ENCODE peak calls at places on chromosomes 11 and 22, in six cellular contexts. O is mammary epithelial cell, M is endothelial cell of umbilical vein, D is astrocyte, E is MM.1S, I is IMR-90. R is an unnamed sample. For H3K36me3, the result is how much of the 10 kb centered on the place peaks cover.

GRCh38 chr11:12089473-12089872 is 20.9 kb upstream of the MICAL2 start:
- DNase-seq in O (peak), M (peak), D (no peak), E (no peak), I (peak), R (no peak)

GRCh38 chr11:9754041-9754471 is 90.2 kb downstream of the SWAP70 start:
- DNase-seq in O (peak), M (no peak), D (no peak), E (no peak), I (no peak), R (no peak)

GRCh38 chr11:2086239-2087040 is 52.7 kb downstream of the IGF2 start:
- DNase-seq in O (no peak), M (no peak), D (no peak), E (no peak), I (no peak), R (no peak)

GRCh38 chr11:79220171-79220570 is 220.7 kb downstream of the TENM4 start:
- DNase-seq in O (peak), M (no peak), D (no peak), E (no peak), I (peak), R (no peak)

GRCh38 chr22:50222508-50222907 is 21.7 kb downstream of the SELENOO start:
- DNase-seq in O (no peak), M (no peak), D (no peak), E (no peak), I (no peak), R (no peak)

GRCh38 chr22:48084749-48085090 is 1322.3 kb downstream of the TBC1D22A start:
- DNase-seq in O (no peak), M (no peak), D (no peak), E (no peak), I (no peak), R (no peak)

GRCh38 chr11:70048279-70049024 is 29.7 kb upstream of the ANO1 start:
- DNase-seq in O (no peak), M (no peak), D (no peak), E (no peak), I (no peak), R (no peak)

GRCh38 chr22:39873963-39874362 is 19.6 kb downstream of the ENTHD1 start:
- DNase-seq in O (peak), M (no peak), D (no peak), E (no peak), I (no peak), R (peak)

GRCh38 chr22:21693999-21694341 is 28.2 kb downstream of the PPIL2 start:
- DNase-seq in O (no peak), M (no peak), D (no peak), E (no peak), I (no peak), R (no peak)

GRCh38 chr11:76662656-76663460 is 7.7 kb downstream of the LRRC32 start:
- DNase-seq in O (no peak), M (no peak), D (no peak), E (no peak), I (no peak), R (no peak)

GRCh38 chr11:121106812-121107211 is 5.8 kb downstream of the TECTA start:
- DNase-seq in O (no peak), M (no peak), D (no peak), E (no peak), I (no peak), R (no peak)

GRCh38 chr11:73185680-73186293 is 32.3 kb upstream of the P2RY2 start:
- DNase-seq in O (peak), M (peak), D (peak), E (no peak), I (peak), R (peak)

GRCh38 chr11:2376751-2377451 is at the start of gene CD81:
- DNase-seq in O (no peak), M (no peak), D (no peak), E (no peak), I (peak), R (peak)

GRCh38 chr22:27879923-27880322 is 39.1 kb downstream of the PITPNB start:
- DNase-seq in O (peak), M (peak), D (peak), E (peak), I (peak), R (peak)

GRCh38 chr11:131867457-131868257 is 497.2 kb downstream of the NTM start:
- DNase-seq in O (peak), M (peak), D (peak), E (peak), I (peak), R (peak)

GRCh38 chr11:68954970-68955958 is 25.5 kb downstream of the MRGPRD start:
- DNase-seq in O (no peak), M (peak), D (peak), E (no peak), I (peak), R (peak)

GRCh38 chr11:119671048-119671447 is 58.0 kb downstream of the NECTIN1 start:
- DNase-seq in O (no peak), M (peak), D (peak), E (no peak), I (peak), R (peak)

GRCh38 chr22:27699676-27700075 is 101.9 kb downstream of the MN1 start:
- DNase-seq in O (no peak), M (no peak), D (no peak), E (no peak), I (no peak), R (no peak)

GRCh38 chr22:31530816-31531180 is 34.5 kb downstream of the SFI1 start:
- DNase-seq in O (no peak), M (no peak), D (peak), E (no peak), I (no peak), R (peak)

GRCh38 chr11:133711545-133711944 is 133.8 kb downstream of the SPATA19 start:
- DNase-seq in O (no peak), M (no peak), D (no peak), E (no peak), I (no peak), R (no peak)

GRCh38 chr11:122733301-122733686 is 77.8 kb downstream of the UBASH3B start:
- DNase-seq in O (no peak), M (peak), D (peak), E (no peak), I (peak), R (peak)

GRCh38 chr22:29820941-29821789 is 16.9 kb downstream of the ASCC2 start:
- DNase-seq in O (peak), M (peak), D (peak), E (no peak), I (peak), R (peak)

GRCh38 chr11:608751-609354 is 6.9 kb downstream of the IRF7 start:
- DNase-seq in O (no peak), M (no peak), D (no peak), E (no peak), I (no peak), R (no peak)

GRCh38 chr11:607020-607780 is 8.6 kb downstream of the IRF7 start:
- DNase-seq in O (no peak), M (no peak), D (no peak), E (no peak), I (no peak), R (no peak)

GRCh38 chr11:609355-609811 is 6.4 kb downstream of the IRF7 start:
- DNase-seq in O (no peak), M (no peak), D (no peak), E (no peak), I (no peak), R (no peak)

GRCh38 chr11:606245-606644 is 9.5 kb downstream of the IRF7 start:
- DNase-seq in O (peak), M (no peak), D (peak), E (no peak), I (no peak), R (peak)

GRCh38 chr11:607971-608659 is 7.6 kb downstream of the IRF7 start:
- DNase-seq in O (no peak), M (no peak), D (no peak), E (no peak), I (no peak), R (no peak)
- H3K36me3 ChIP-seq in O (under half), M (under half), D (under half), E (under half), I (half or more), R (half or more)

GRCh38 chr22:20064545-20065262 is 15.3 kb upstream of the DGCR8 start:
- DNase-seq in O (no peak), M (no peak), D (no peak), E (no peak), I (no peak), R (no peak)
- H3K9ac ChIP-seq in O (no peak), M (no peak), D (no peak), E (no peak), I (no peak), R (no peak)

DNA sequence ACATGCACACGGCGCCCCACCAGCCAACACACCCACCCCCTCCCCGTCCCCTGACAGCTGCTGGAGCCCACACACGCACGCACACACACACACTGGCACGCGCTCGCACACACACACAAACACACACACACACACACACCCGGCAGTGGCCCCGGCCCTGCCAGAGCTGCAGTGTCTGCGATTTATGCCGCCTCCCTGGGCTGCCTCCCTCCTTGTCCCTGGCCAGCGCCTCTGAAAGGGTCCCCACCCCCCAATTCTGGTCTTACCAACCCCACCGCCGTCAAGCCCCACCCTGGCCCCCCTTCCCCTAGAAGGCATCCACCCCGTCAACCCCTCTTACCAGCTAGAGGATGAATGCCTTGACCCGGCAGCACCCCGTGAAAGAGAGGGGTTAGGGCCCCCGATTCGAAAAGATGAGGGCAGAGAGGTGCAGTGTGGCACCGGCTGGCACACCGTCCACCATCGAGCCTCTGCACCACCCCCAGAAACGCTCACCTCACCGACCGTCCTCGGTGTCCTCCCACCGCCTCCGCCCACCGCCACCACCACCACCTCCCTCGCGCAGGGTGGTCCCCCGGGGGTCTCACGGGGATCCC is 649 bp downstream of the ELFN2 start:
- DNase-seq in O (no peak), M (no peak), D (no peak), E (no peak), I (no peak), R (no peak)
- H2AFZ ChIP-seq in O (peak), M (peak), D (peak), E (no peak), I (peak), R (no peak)

GRCh38 chr22:19346677-19347265 is 55.3 kb upstream of the CLTCL1 start:
- DNase-seq in O (no peak), M (no peak), D (no peak), E (no peak), I (no peak), R (no peak)
- H3K36me3 ChIP-seq in O (under half), M (under half), D (under half), E (under half), I (under half), R (under half)